ENCODE peak calls at places on chromosomes 4 and X, in seven cellular contexts. M is astrocyte of the hippocampus, Y is substantia nigra, W is glutamatergic neuron, I is cardiac muscle cell, Q is HuH-7.5, P is uterus. C is an unnamed sample.

GRCh38 chr4:111639876-111640275 is 505.4 kb upstream of the FAM241A start:
- DNase-seq in Q (no peak), W (no peak), Y (no peak), M (peak; percentile 9), I (peak; percentile 30), P (no peak), C (no peak)

GRCh38 chr4:47752214-47752613 is 85.7 kb downstream of the CORIN start:
- DNase-seq in I (no peak), Y (no peak), M (no peak), W (no peak), P (no peak), Q (no peak), C (no peak)

GRCh38 chr4:55385201-55385649 is 10.5 kb upstream of the TMEM165 start:
- DNase-seq in W (no peak), I (peak; percentile 23), Q (no peak), M (peak; percentile 76), Y (no peak), P (no peak), C (no peak)

GRCh38 chr4:146998157-146998556 is 52.5 kb upstream of the TTC29 start:
- DNase-seq in M (no peak), W (no peak), I (no peak), Q (no peak), P (no peak), Y (no peak), C (no peak)

GRCh38 chr4:137545461-137545861 is 13.2 kb upstream of the PCDH18 start:
- DNase-seq in Q (no peak), Y (no peak), I (peak; percentile 64), P (peak; percentile 48), M (peak; percentile 30), W (no peak), C (no peak)

GRCh38 chr4:174358823-174359222 is 75.1 kb downstream of the CEP44 start:
- DNase-seq in W (no peak), Q (no peak), I (peak; percentile 8), Y (no peak), M (peak; percentile 53), P (no peak), C (no peak)

GRCh38 chr4:151219938-151220337 is 57.0 kb upstream of the PRSS48 start:
- DNase-seq in M (no peak), I (no peak), W (no peak), P (no peak), Q (no peak), Y (no peak), C (no peak)

GRCh38 chrX:83934220-83934619 is 73.3 kb downstream of the CYLC1 start:
- DNase-seq in Q (no peak), I (no peak), P (no peak), M (no peak), W (no peak), Y (no peak), C (no peak)

GRCh38 chr4:156723951-156724668 is 247.5 kb downstream of the PDGFC start:
- DNase-seq in P (no peak), Y (no peak), Q (no peak), I (no peak), M (no peak), W (no peak), C (no peak)

GRCh38 chr4:131091896-131092295 is 1995.9 kb downstream of the C4orf33 start:
- DNase-seq in I (peak; percentile 51), Q (no peak), P (no peak), Y (no peak), W (no peak), M (peak; percentile 36), C (no peak)

GRCh38 chr4:42515156-42515884 is 118.0 kb downstream of the SHISA3 start:
- DNase-seq in W (no peak), M (peak; percentile 15), P (no peak), I (peak; percentile 70), Q (no peak), Y (no peak), C (no peak)

GRCh38 chr4:86818845-86819244 is 30.3 kb downstream of the SLC10A6 start:
- DNase-seq in M (no peak), I (no peak), P (no peak), W (no peak), Y (no peak), Q (peak; percentile 5), C (no peak)

GRCh38 chr4:149768477-149768876 is 47.2 kb downstream of the IQCM start:
- DNase-seq in Q (no peak), P (no peak), M (no peak), W (no peak), Y (no peak), I (no peak), C (no peak)

GRCh38 chr4:139943277-139943676 is 210.7 kb downstream of the MAML3 start:
- DNase-seq in I (peak; percentile 31), P (no peak), W (no peak), M (peak; percentile 39), Y (no peak), Q (no peak), C (no peak)

GRCh38 chrX:57741107-57741506 is 61.0 kb upstream of the NLRP2B start:
- DNase-seq in W (no peak), I (no peak), M (no peak), P (no peak), Q (no peak), Y (no peak), C (no peak)

GRCh38 chr4:165505991-165506779 is 127.4 kb downstream of the CPE start:
- DNase-seq in Y (no peak), Q (no peak), M (peak; percentile 62), W (no peak), I (peak; percentile 92), P (no peak), C (no peak)

GRCh38 chrX:136714626-136715599 is 65.8 kb downstream of the ARHGEF6 start:
- DNase-seq in Y (no peak), M (no peak), I (no peak), Q (no peak), P (no peak), W (no peak), C (no peak)

GRCh38 chr4:25713812-25714211 is 58.2 kb downstream of the SLC34A2 start:
- DNase-seq in Y (no peak), M (no peak), Q (no peak), I (no peak), P (no peak), W (no peak), C (no peak)

GRCh38 chr4:108171541-108172230 is 3.0 kb upstream of the LEF1 start:
- DNase-seq in Q (no peak), I (no peak), P (no peak), W (peak; percentile 27), M (peak; percentile 45), Y (no peak), C (peak; percentile 13)

GRCh38 chr4:94032754-94033153 is 174.9 kb upstream of the SMARCAD1 start:
- DNase-seq in W (no peak), Q (no peak), Y (no peak), M (peak; percentile 26), P (no peak), I (no peak), C (peak; percentile 79)

GRCh38 chr4:126223784-126224407 is 909.1 kb downstream of the FAT4 start:
- DNase-seq in M (peak; percentile 34), W (no peak), I (peak; percentile 41), Q (no peak), P (no peak), Y (no peak), C (no peak)

GRCh38 chr4:14165253-14165942 is 537.9 kb upstream of the BOD1L1 start:
- DNase-seq in W (no peak), Q (no peak), M (no peak), I (no peak), P (no peak), Y (no peak), C (no peak)

GRCh38 chr4:60617731-60618130 is 582.4 kb upstream of the ADGRL3 start:
- DNase-seq in P (no peak), Y (no peak), W (no peak), I (no peak), M (no peak), Q (no peak), C (no peak)

GRCh38 chr4:153169811-153170210 is 34.4 kb upstream of the TRIM2 start:
- DNase-seq in I (no peak), Q (no peak), M (no peak), Y (peak; percentile 49), P (no peak), W (no peak), C (no peak)

GRCh38 chrX:154013614-154014360 is 5.9 kb downstream of the IRAK1 start:
- DNase-seq in I (peak; percentile 36), W (peak; percentile 62), M (peak; percentile 58), Q (peak; percentile 58), Y (no peak), P (peak; percentile 46), C (peak; percentile 53)

GRCh38 chr4:8917868-8918783 is 46.5 kb upstream of the HMX1 start:
- DNase-seq in P (peak; percentile 28), Q (peak; percentile 82), M (peak; percentile 79), I (peak; percentile 45), W (peak; percentile 93), Y (peak; percentile 35), C (peak; percentile 82)

GRCh38 chrX:57918750-57919436 is 8.6 kb upstream of the ZXDA start:
- DNase-seq in Q (no peak), M (peak; percentile 33), I (peak; percentile 53), P (peak; percentile 21), W (no peak), Y (no peak), C (no peak)

GRCh38 chr4:150782311-150782710 is 200.4 kb downstream of the MAB21L2 start:
- DNase-seq in M (peak; percentile 85), I (peak; percentile 44), Y (no peak), P (no peak), W (no peak), Q (no peak), C (peak; percentile 76)

GRCh38 chr4:88628746-88629145 is 36.5 kb downstream of the HERC3 start:
- DNase-seq in P (no peak), W (no peak), I (no peak), M (peak; percentile 66), Q (no peak), Y (no peak), C (no peak)

GRCh38 chr4:106051496-106051895 is 156.2 kb downstream of the NPNT start:
- DNase-seq in W (no peak), M (no peak), I (peak; percentile 10), Y (no peak), P (no peak), Q (no peak), C (no peak)

GRCh38 chrX:77505227-77505626 is 58.0 kb downstream of the FGF16 start:
- DNase-seq in W (no peak), Q (no peak), M (no peak), I (peak; percentile 72), P (no peak), Y (no peak), C (no peak)

GRCh38 chr4:2251073-2251794 is 9.3 kb upstream of the HAUS3 start:
- DNase-seq in P (no peak), Q (peak; percentile 12), I (no peak), W (peak; percentile 11), Y (no peak), M (no peak), C (peak; percentile 19)

GRCh38 chrX:136039968-136040367 is 54.7 kb downstream of the SLC9A6 start:
- DNase-seq in P (peak; percentile 27), M (peak; percentile 17), Y (no peak), W (no peak), I (no peak), Q (no peak), C (no peak)

GRCh38 chrX:44433556-44433955 is 90.1 kb upstream of the EFHC2 start:
- DNase-seq in P (no peak), M (peak; percentile 18), Y (no peak), W (no peak), I (no peak), Q (no peak), C (no peak)

GRCh38 chr4:53644607-53645006 is 53.3 kb upstream of the LNX1 start:
- DNase-seq in W (no peak), P (no peak), Q (peak; percentile 15), I (no peak), Y (no peak), M (no peak), C (no peak)

GRCh38 chrX:11591712-11592351 is 73.9 kb downstream of the ARHGAP6 start:
- DNase-seq in W (no peak), Y (no peak), M (no peak), Q (no peak), P (no peak), I (no peak), C (no peak)

GRCh38 chrX:109049416-109049815 is 313.1 kb upstream of the IRS4 start:
- DNase-seq in I (no peak), M (no peak), Y (no peak), W (no peak), Q (no peak), P (no peak), C (no peak)